ENCODE peak calls at places on chromosomes 6 and 20, in four cellular contexts. D, K, M and W are unnamed samples.

GRCh38 chr6:116511424-116512131 is at the start of gene CALHM5:
- DNase-seq in D (peak; percentile 94), K (no peak), M (peak; percentile 88), W (peak; percentile 69)

GRCh38 chr20:57291003-57291402 is 24.6 kb upstream of the BMP7 start:
- DNase-seq in D (no peak), K (no peak), M (no peak), W (no peak)

GRCh38 chr6:167968091-167968490 is 29.4 kb upstream of the KIF25 start:
- DNase-seq in D (no peak), K (no peak), M (peak; percentile 5), W (peak; percentile 44)

GRCh38 chr6:16249971-16250370 is 11.6 kb downstream of the GMPR start:
- DNase-seq in D (no peak), K (no peak), M (no peak), W (no peak)

GRCh38 chr6:153392156-153392555 is 261.1 kb upstream of the RGS17 start:
- DNase-seq in D (no peak), K (no peak), M (peak; percentile 30), W (peak; percentile 1)

GRCh38 chr20:24987244-24987643 is 5.3 kb downstream of the APMAP start:
- DNase-seq in D (peak; percentile 32), K (peak; percentile 7), M (no peak), W (no peak)

GRCh38 chr6:162478191-162478642 is 249.3 kb downstream of the PRKN start:
- DNase-seq in D (no peak), K (no peak), M (no peak), W (peak; percentile 2)

GRCh38 chr20:57229490-57229889 is 37.0 kb downstream of the BMP7 start:
- DNase-seq in D (no peak), K (no peak), M (no peak), W (no peak)

GRCh38 chr6:21949211-21949801 is 347.5 kb downstream of the PRL start:
- DNase-seq in D (peak; percentile 62), K (no peak), M (no peak), W (peak; percentile 78)

GRCh38 chr6:145669627-145670034 is 65.7 kb downstream of the EPM2A start:
- DNase-seq in D (peak; percentile 86), K (no peak), M (peak; percentile 76), W (peak; percentile 84)

GRCh38 chr20:20334489-20334888 is 33.4 kb upstream of the INSM1 start:
- DNase-seq in D (no peak), K (no peak), M (no peak), W (no peak)

GRCh38 chr20:53926428-53927028 is 143.9 kb downstream of the BCAS1 start:
- DNase-seq in D (peak; percentile 97), K (no peak), M (peak; percentile 99), W (peak; percentile 95)

GRCh38 chr6:90284745-90285481 is 11.7 kb downstream of the BACH2 start:
- DNase-seq in D (peak; percentile 70), K (no peak), M (peak; percentile 29), W (peak; percentile 72)

GRCh38 chr6:98847767-98848538 is 13.6 kb downstream of the POU3F2 start:
- DNase-seq in D (no peak), K (peak; percentile 70), M (no peak), W (no peak)

GRCh38 chr6:11484441-11484840 is 53.1 kb upstream of the TMEM170B start:
- DNase-seq in D (no peak), K (no peak), M (no peak), W (no peak)

GRCh38 chr6:62283828-62284411 is 2.1 kb downstream of the KHDRBS2 start:
- DNase-seq in D (peak; percentile 0), K (no peak), M (peak; percentile 4), W (peak; percentile 41)

GRCh38 chr6:148867851-148868250 is 121.0 kb downstream of the UST start:
- DNase-seq in D (peak; percentile 49), K (no peak), M (peak; percentile 43), W (no peak)

GRCh38 chr6:109606362-109606761 is 84.6 kb downstream of the AK9 start:
- DNase-seq in D (no peak), K (no peak), M (no peak), W (no peak)

GRCh38 chr20:56634735-56635422 is 5.8 kb downstream of the TFAP2C start:
- DNase-seq in D (no peak), K (no peak), M (no peak), W (no peak)

GRCh38 chr20:48745330-48745729 is 82.5 kb downstream of the PREX1 start:
- DNase-seq in D (no peak), K (no peak), M (no peak), W (no peak)

GRCh38 chr6:167094820-167095637 is 27.9 kb upstream of the CCR6 start:
- DNase-seq in D (no peak), K (no peak), M (no peak), W (no peak)

GRCh38 chr20:1184638-1185315 is at the start of gene TMEM74B:
- DNase-seq in D (no peak), K (no peak), M (no peak), W (no peak)